ENCODE peak calls at places on chromosome 18, in ten cellular contexts. N is pancreas; H is vagina; C is CD8-positive, alpha-beta memory T cell; P is heart left ventricle; B is iPS DF 6.9; T is ovary; G is upper lobe of right lung; M is uterus; W is cardiac muscle cell. L is an unnamed sample. For H3K4me1 and H3K27me3, the result is how much of the 10 kb centered on the place peaks cover.

GRCh38 chr18:9081940-9082339 is 20.6 kb upstream of the NDUFV2 start:
- DNase-seq in N (no peak), H (no peak), C (no peak), P (no peak), B (no peak), T (no peak), G (no peak), M (no peak), W (no peak), L (no peak)

GRCh38 chr18:68233043-68233442 is 481.9 kb downstream of the TMX3 start:
- DNase-seq in N (no peak), H (no peak), C (no peak), P (no peak), B (no peak), T (no peak), G (no peak), M (no peak), W (no peak), L (no peak)

GRCh38 chr18:68288408-68288807 is 426.5 kb downstream of the TMX3 start:
- DNase-seq in N (no peak), H (no peak), C (no peak), P (no peak), B (no peak), T (no peak), G (no peak), M (no peak), W (no peak), L (no peak)

GRCh38 chr18:28112056-28112470 is 64.9 kb downstream of the CDH2 start:
- DNase-seq in N (no peak), H (no peak), C (no peak), P (no peak), B (no peak), T (no peak), G (no peak), M (no peak), W (peak), L (no peak)

GRCh38 chr18:58848685-58849084 is 16.0 kb upstream of the ZNF532 start:
- DNase-seq in N (no peak), H (no peak), C (no peak), P (no peak), B (no peak), T (no peak), G (no peak), M (no peak), W (peak), L (no peak)

GRCh38 chr18:49544362-49544761 is 17.5 kb upstream of the LIPG start:
- DNase-seq in N (no peak), H (no peak), C (no peak), P (no peak), B (no peak), T (no peak), G (no peak), M (no peak), W (no peak), L (no peak)

GRCh38 chr18:39485696-39486095 is 1920.1 kb upstream of the CELF4 start:
- DNase-seq in N (no peak), H (no peak), C (no peak), P (no peak), B (no peak), T (no peak), G (no peak), M (no peak), W (peak), L (no peak)

GRCh38 chr18:57950542-57950941 is 93.5 kb upstream of the NEDD4L start:
- DNase-seq in N (no peak), H (no peak), C (no peak), P (no peak), B (no peak), T (no peak), G (no peak), M (no peak), W (no peak), L (no peak)

GRCh38 chr18:34493099-34493544 is 217.0 kb upstream of the DTNA start:
- DNase-seq in N (peak), H (no peak), C (no peak), P (peak), B (peak), T (peak), G (peak), M (peak), W (peak), L (peak)

GRCh38 chr18:41075212-41075611 is 879.8 kb upstream of the PIK3C3 start:
- DNase-seq in N (no peak), H (no peak), C (no peak), P (no peak), B (no peak), T (no peak), G (no peak), M (no peak), W (peak), L (no peak)

GRCh38 chr18:6269933-6270332 is 144.8 kb downstream of the L3MBTL4 start:
- DNase-seq in N (no peak), H (no peak), C (no peak), P (no peak), B (no peak), T (no peak), G (no peak), M (no peak), W (no peak), L (no peak)

GRCh38 chr18:34990571-34990970 is 50.6 kb upstream of the MAPRE2 start:
- DNase-seq in N (no peak), H (no peak), C (no peak), P (no peak), B (no peak), T (no peak), G (no peak), M (no peak), W (peak), L (no peak)

GRCh38 chr18:2827076-2827475 is 19.7 kb upstream of the EMILIN2 start:
- DNase-seq in N (no peak), H (no peak), C (no peak), P (no peak), B (no peak), T (no peak), G (no peak), M (no peak), W (peak), L (no peak)

GRCh38 chr18:35241523-35241804 is 630 bp downstream of the ZNF397 start:
- DNase-seq in N (no peak), H (no peak), C (no peak), P (no peak), B (no peak), T (no peak), G (no peak), M (no peak), W (no peak), L (no peak)

GRCh38 chr18:79380816-79381806 is 14.6 kb upstream of the NFATC1 start:
- DNase-seq in N (peak), H (no peak), C (peak), P (peak), B (no peak), T (peak), G (peak), M (peak), W (peak), L (no peak)

GRCh38 chr18:39909706-39910105 is 2045.3 kb upstream of the PIK3C3 start:
- DNase-seq in N (no peak), H (no peak), C (no peak), P (no peak), B (no peak), T (no peak), G (no peak), M (no peak), W (no peak), L (no peak)

GRCh38 chr18:62717850-62718229 is 2.5 kb downstream of the PHLPP1 start:
- DNase-seq in N (no peak), H (no peak), C (no peak), P (no peak), B (no peak), T (no peak), G (no peak), M (no peak), W (peak), L (no peak)

GRCh38 chr18:50143891-50144290 is 51.1 kb downstream of the MYO5B start:
- DNase-seq in N (no peak), H (no peak), C (no peak), P (no peak), B (no peak), T (no peak), G (no peak), M (no peak), W (no peak), L (no peak)

GRCh38 chr18:58105206-58105907 is 61.3 kb downstream of the NEDD4L start:
- DNase-seq in N (no peak), H (no peak), C (no peak), P (no peak), B (no peak), T (no peak), G (no peak), M (no peak), W (no peak), L (no peak)

GRCh38 chr18:1930291-1931270 is 640.7 kb downstream of the METTL4 start:
- DNase-seq in N (no peak), H (no peak), C (no peak), P (no peak), B (no peak), T (no peak), G (no peak), M (no peak), W (no peak), L (no peak)

GRCh38 chr18:10490401-10491289 is 35.2 kb upstream of the NAPG start:
- DNase-seq in N (no peak), H (no peak), C (peak), P (peak), B (no peak), T (no peak), G (no peak), M (no peak), W (no peak), L (no peak)

GRCh38 chr18:50090370-50091312 is 104.3 kb downstream of the MYO5B start:
- DNase-seq in N (no peak), H (no peak), C (no peak), P (no peak), B (no peak), T (no peak), G (no peak), M (no peak), W (no peak), L (no peak)

GRCh38 chr18:49597556-49597955 is 35.7 kb downstream of the LIPG start:
- DNase-seq in N (no peak), H (no peak), C (no peak), P (no peak), B (no peak), T (no peak), G (no peak), M (no peak), W (no peak), L (no peak)

GRCh38 chr18:61093967-61094366 is 239.3 kb upstream of the CDH20 start:
- DNase-seq in N (no peak), H (no peak), C (no peak), P (no peak), B (no peak), T (no peak), G (no peak), M (no peak), W (no peak), L (no peak)

GRCh38 chr18:34801769-34802168 is 91.7 kb downstream of the DTNA start:
- DNase-seq in N (no peak), H (no peak), C (no peak), P (no peak), B (no peak), T (no peak), G (no peak), M (no peak), W (peak), L (no peak)

GRCh38 chr18:2856499-2856898 is 9.7 kb downstream of the EMILIN2 start:
- DNase-seq in N (no peak), H (peak), C (no peak), P (no peak), B (no peak), T (no peak), G (no peak), M (no peak), W (peak), L (no peak)

GRCh38 chr18:64115906-64116305 is 33.0 kb downstream of the LINC00305 start:
- DNase-seq in N (no peak), H (no peak), C (no peak), P (no peak), B (no peak), T (no peak), G (no peak), M (no peak), W (peak), L (no peak)

GRCh38 chr18:67359868-67360838 is 156.4 kb downstream of the DSEL start:
- DNase-seq in N (no peak), H (no peak), C (no peak), P (no peak), B (no peak), T (no peak), G (no peak), M (peak), W (peak), L (no peak)

GRCh38 chr18:64639536-64639935 is 490.6 kb upstream of the LINC00305 start:
- DNase-seq in N (no peak), H (no peak), C (no peak), P (no peak), B (no peak), T (no peak), G (no peak), M (no peak), W (no peak), L (no peak)

GRCh38 chr18:49135871-49136270 is 185.1 kb upstream of the SMAD7 start:
- DNase-seq in N (no peak), H (no peak), C (no peak), P (no peak), B (no peak), T (no peak), G (no peak), M (no peak), W (peak), L (no peak)

GRCh38 chr18:68431111-68431921 is 283.6 kb downstream of the TMX3 start:
- DNase-seq in N (no peak), H (no peak), C (no peak), P (no peak), B (no peak), T (no peak), G (no peak), M (no peak), W (no peak), L (no peak)

GRCh38 chr18:31557446-31557845 is 34.2 kb upstream of the TTR start:
- DNase-seq in N (no peak), H (no peak), C (no peak), P (no peak), B (no peak), T (no peak), G (no peak), M (no peak), W (no peak), L (no peak)

GRCh38 chr18:73201940-73202339 is 334.2 kb upstream of the NETO1 start:
- DNase-seq in N (no peak), H (no peak), C (no peak), P (no peak), B (no peak), T (no peak), G (no peak), M (no peak), W (no peak), L (no peak)

GRCh38 chr18:39314595-39314994 is 1749.0 kb upstream of the CELF4 start:
- DNase-seq in N (no peak), H (no peak), C (no peak), P (no peak), B (no peak), T (no peak), G (no peak), M (no peak), W (no peak), L (no peak)

GRCh38 chr18:68532328-68532885 is 182.5 kb downstream of the TMX3 start:
- DNase-seq in N (no peak), H (no peak), C (no peak), P (no peak), B (no peak), T (no peak), G (no peak), M (no peak), W (no peak), L (no peak)

GRCh38 chr18:1680108-1680507 is 775.4 kb downstream of the ADCYAP1 start:
- DNase-seq in N (no peak), H (no peak), C (no peak), P (no peak), B (no peak), T (no peak), G (no peak), M (no peak), W (no peak), L (no peak)

GRCh38 chr18:78721986-78722385 is 257.6 kb upstream of the SALL3 start:
- DNase-seq in N (no peak), H (no peak), C (no peak), P (no peak), B (no peak), T (no peak), G (no peak), M (no peak), W (no peak), L (no peak)

GRCh38 chr18:36181386-36181785 is 5.9 kb upstream of the MOCOS start:
- DNase-seq in N (no peak), H (no peak), C (no peak), P (no peak), B (no peak), T (no peak), G (no peak), M (no peak), W (no peak), L (no peak)

DNA sequence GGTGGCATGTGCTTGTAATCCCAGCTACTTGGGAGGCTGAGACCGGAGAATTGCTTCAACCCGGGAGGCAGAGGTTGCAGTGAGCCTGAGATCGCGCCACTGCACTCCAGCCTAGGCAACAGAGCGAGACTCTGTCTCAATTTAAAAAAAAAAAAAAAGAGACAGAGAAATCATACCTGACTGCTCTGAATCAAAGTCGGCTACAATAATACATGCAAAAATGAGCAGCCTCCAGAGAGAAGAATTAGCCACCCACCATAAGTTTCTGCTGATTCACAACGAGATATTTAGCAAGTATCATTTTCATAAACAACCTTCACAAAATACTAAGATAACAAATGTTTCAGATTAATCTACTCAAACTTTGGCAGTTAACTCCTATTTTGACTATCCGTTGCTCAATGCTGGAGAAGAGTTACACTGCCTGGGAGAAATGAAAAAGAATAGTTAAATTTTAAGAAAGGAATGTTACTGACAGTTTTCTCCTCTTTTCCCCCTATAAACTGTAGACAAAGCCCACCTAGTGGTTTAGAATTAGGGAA is 1.5 kb downstream of the OSBPL1A start:
- DNase-seq in N (no peak), H (no peak), C (no peak), P (no peak), B (no peak), T (no peak), G (no peak), M (no peak), W (no peak), L (no peak)
- H3K4me3 ChIP-seq in N (no peak), H (no peak), C (no peak), P (no peak), B (no peak), T (no peak), G (no peak), M (no peak), W (no peak), L (no peak)

GRCh38 chr18:23133860-23134779 is 1.2 kb upstream of the CABLES1 start:
- DNase-seq in N (peak), H (no peak), C (no peak), P (no peak), B (peak), T (no peak), G (peak), M (no peak), W (no peak), L (peak)
- H3K4me1 ChIP-seq in N (under half), H (under half), C (under half), P (under half), B (under half), T (under half), G (under half), M (under half), W (under half), L (under half)

DNA sequence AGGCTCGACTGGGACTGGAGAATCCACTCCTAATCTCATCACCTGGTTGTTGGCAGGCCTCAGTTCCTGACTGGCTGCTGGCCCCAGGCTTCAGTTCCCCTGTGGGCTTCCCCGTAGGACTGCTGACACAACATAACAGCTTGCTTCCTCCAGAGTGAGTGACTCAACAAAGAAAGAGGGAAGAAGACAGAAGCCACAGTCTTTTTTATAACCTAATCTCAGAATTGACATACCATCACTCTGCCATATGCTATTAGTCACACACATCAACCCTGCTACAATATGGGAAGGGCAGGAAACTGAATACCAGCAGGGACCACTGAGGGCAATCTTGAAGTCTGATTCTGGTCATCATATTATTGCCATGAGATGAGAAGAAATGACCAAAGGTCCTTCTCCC is 76.8 kb upstream of the SLC14A2 start:
- DNase-seq in N (no peak), H (no peak), C (no peak), P (no peak), B (no peak), T (no peak), G (no peak), M (no peak), W (no peak), L (no peak)
- H3K27me3 ChIP-seq in N (under half), H (under half), C (under half), P (under half), B (under half), T (under half), G (under half), M (under half), W (under half), L (under half)

DNA sequence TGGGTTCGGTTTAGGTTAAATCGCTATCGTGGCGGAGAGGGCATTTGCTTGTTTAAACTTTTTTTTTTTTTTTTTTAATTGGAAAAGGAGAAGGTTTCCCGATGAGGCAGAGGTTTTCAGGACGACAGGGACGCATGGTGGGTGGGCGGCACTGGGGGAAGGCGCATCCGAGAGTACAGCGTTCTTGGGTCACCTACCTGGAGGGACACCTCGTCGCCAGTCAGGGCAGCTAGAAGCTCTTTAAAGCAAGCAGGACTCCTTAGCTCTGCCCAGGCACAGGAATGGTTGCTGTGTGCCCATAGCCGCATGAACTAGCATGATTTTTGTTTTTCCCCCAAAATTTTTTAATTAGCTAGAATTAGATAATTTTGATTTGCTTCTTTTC is 444 bp downstream of the LDLRAD4 start:
- DNase-seq in N (no peak), H (no peak), C (no peak), P (no peak), B (no peak), T (no peak), G (no peak), M (no peak), W (no peak), L (no peak)
- H3K4me3 ChIP-seq in N (peak), H (peak), C (peak), P (peak), B (peak), T (peak), G (peak), M (peak), W (peak), L (peak)

GRCh38 chr18:77077836-77078456 is 54.6 kb downstream of the MBP start:
- DNase-seq in N (no peak), H (no peak), C (no peak), P (no peak), B (no peak), T (no peak), G (no peak), M (no peak), W (no peak), L (no peak)
- H3K4me1 ChIP-seq in N (under half), H (under half), C (under half), P (under half), B (under half), T (under half), G (under half), M (under half), W (under half), L (half or more)

GRCh38 chr18:44682181-44682870 is 1.6 kb downstream of the SETBP1 start:
- DNase-seq in N (peak), H (no peak), C (no peak), P (no peak), B (no peak), T (peak), G (no peak), M (peak), W (no peak), L (peak)

GRCh38 chr18:44681611-44682010 is 923 bp downstream of the SETBP1 start:
- DNase-seq in N (no peak), H (no peak), C (no peak), P (no peak), B (no peak), T (no peak), G (no peak), M (no peak), W (no peak), L (no peak)

GRCh38 chr18:44685296-44685695 is 4.6 kb downstream of the SETBP1 start:
- DNase-seq in N (no peak), H (no peak), C (no peak), P (no peak), B (no peak), T (no peak), G (no peak), M (no peak), W (no peak), L (no peak)

GRCh38 chr18:44682871-44683221 is 2.2 kb downstream of the SETBP1 start:
- DNase-seq in N (peak), H (no peak), C (no peak), P (no peak), B (no peak), T (peak), G (no peak), M (peak), W (no peak), L (no peak)

GRCh38 chr18:44683566-44683965 is 2.9 kb downstream of the SETBP1 start:
- DNase-seq in N (no peak), H (no peak), C (no peak), P (no peak), B (no peak), T (no peak), G (no peak), M (no peak), W (no peak), L (no peak)
- H3K27me3 ChIP-seq in N (under half), H (under half), C (under half), P (under half), B (under half), T (under half), G (under half), M (under half), W (under half), L (under half)

L was measured in left lung.